ENCODE peak calls at places on chromosomes 1 and 21, in ten cellular contexts. One of them, this sample, is unnamed.

GRCh38 chr1:55718758-55719671 is 503.9 kb upstream of the USP24 start:
- DNase-seq in brain microvascular endothelial cell: peak; percentile 96
- DNase-seq in CD8-positive, alpha-beta T cell: no peak
- DNase-seq in ovary: peak; percentile 73
- DNase-seq in progenitor cell of endocrine pancreas: no peak
- DNase-seq in HFFc6: peak; percentile 99
- DNase-seq in GM10248: no peak
- DNase-seq in foreskin fibroblast: peak; percentile 99
- DNase-seq in osteocyte: peak; percentile 86
- DNase-seq in OCI-LY7: no peak
- DNase-seq in this sample: no peak

GRCh38 chr1:207981976-207982375 is 71.1 kb upstream of the CD34 start:
- DNase-seq in brain microvascular endothelial cell: no peak
- DNase-seq in CD8-positive, alpha-beta T cell: no peak
- DNase-seq in ovary: no peak
- DNase-seq in progenitor cell of endocrine pancreas: no peak
- DNase-seq in HFFc6: no peak
- DNase-seq in GM10248: peak; percentile 36
- DNase-seq in foreskin fibroblast: no peak
- DNase-seq in osteocyte: peak; percentile 44
- DNase-seq in OCI-LY7: peak; percentile 38
- DNase-seq in this sample: peak; percentile 41

GRCh38 chr1:171805395-171806115 is 24.1 kb downstream of the METTL13 start:
- DNase-seq in brain microvascular endothelial cell: no peak
- DNase-seq in CD8-positive, alpha-beta T cell: no peak
- DNase-seq in ovary: no peak
- DNase-seq in progenitor cell of endocrine pancreas: no peak
- DNase-seq in HFFc6: no peak
- DNase-seq in GM10248: peak; percentile 34
- DNase-seq in foreskin fibroblast: no peak
- DNase-seq in osteocyte: no peak
- DNase-seq in OCI-LY7: no peak
- DNase-seq in this sample: no peak

GRCh38 chr1:57162607-57163235 is 196.9 kb upstream of the C8B start:
- DNase-seq in brain microvascular endothelial cell: no peak
- DNase-seq in CD8-positive, alpha-beta T cell: no peak
- DNase-seq in ovary: no peak
- DNase-seq in progenitor cell of endocrine pancreas: no peak
- DNase-seq in HFFc6: no peak
- DNase-seq in GM10248: no peak
- DNase-seq in foreskin fibroblast: no peak
- DNase-seq in osteocyte: no peak
- DNase-seq in OCI-LY7: no peak
- DNase-seq in this sample: no peak

GRCh38 chr1:3014443-3015268 is 6.6 kb upstream of the ACTRT2 start:
- DNase-seq in brain microvascular endothelial cell: no peak
- DNase-seq in CD8-positive, alpha-beta T cell: no peak
- DNase-seq in ovary: peak; percentile 5
- DNase-seq in progenitor cell of endocrine pancreas: no peak
- DNase-seq in HFFc6: no peak
- DNase-seq in GM10248: no peak
- DNase-seq in foreskin fibroblast: no peak
- DNase-seq in osteocyte: no peak
- DNase-seq in OCI-LY7: no peak
- DNase-seq in this sample: no peak

GRCh38 chr21:42061195-42061865 is 9.8 kb upstream of the UMODL1 start:
- DNase-seq in brain microvascular endothelial cell: no peak
- DNase-seq in CD8-positive, alpha-beta T cell: peak; percentile 39
- DNase-seq in ovary: no peak
- DNase-seq in progenitor cell of endocrine pancreas: no peak
- DNase-seq in HFFc6: no peak
- DNase-seq in GM10248: peak; percentile 87
- DNase-seq in foreskin fibroblast: no peak
- DNase-seq in osteocyte: no peak
- DNase-seq in OCI-LY7: peak; percentile 96
- DNase-seq in this sample: no peak

GRCh38 chr1:2860476-2861142 is 59.1 kb upstream of the TTC34 start:
- DNase-seq in brain microvascular endothelial cell: no peak
- DNase-seq in CD8-positive, alpha-beta T cell: no peak
- DNase-seq in ovary: no peak
- DNase-seq in progenitor cell of endocrine pancreas: no peak
- DNase-seq in HFFc6: no peak
- DNase-seq in GM10248: no peak
- DNase-seq in foreskin fibroblast: no peak
- DNase-seq in osteocyte: no peak
- DNase-seq in OCI-LY7: no peak
- DNase-seq in this sample: no peak

GRCh38 chr1:117093091-117093534 is 28.4 kb downstream of the TRIM45 start:
- DNase-seq in brain microvascular endothelial cell: peak; percentile 97
- DNase-seq in CD8-positive, alpha-beta T cell: no peak
- DNase-seq in ovary: peak; percentile 35
- DNase-seq in progenitor cell of endocrine pancreas: no peak
- DNase-seq in HFFc6: peak; percentile 99
- DNase-seq in GM10248: no peak
- DNase-seq in foreskin fibroblast: peak; percentile 97
- DNase-seq in osteocyte: no peak
- DNase-seq in OCI-LY7: no peak
- DNase-seq in this sample: peak; percentile 45

GRCh38 chr1:43367026-43367903 is 546 bp downstream of the ELOVL1 start:
- DNase-seq in brain microvascular endothelial cell: no peak
- DNase-seq in CD8-positive, alpha-beta T cell: peak; percentile 29
- DNase-seq in ovary: peak; percentile 54
- DNase-seq in progenitor cell of endocrine pancreas: no peak
- DNase-seq in HFFc6: no peak
- DNase-seq in GM10248: peak; percentile 81
- DNase-seq in foreskin fibroblast: peak; percentile 59
- DNase-seq in osteocyte: no peak
- DNase-seq in OCI-LY7: peak; percentile 43
- DNase-seq in this sample: peak; percentile 31

GRCh38 chr1:43366179-43366578 is 1.6 kb downstream of the ELOVL1 start:
- DNase-seq in brain microvascular endothelial cell: no peak
- DNase-seq in CD8-positive, alpha-beta T cell: no peak
- DNase-seq in ovary: no peak
- DNase-seq in progenitor cell of endocrine pancreas: peak; percentile 24
- DNase-seq in HFFc6: no peak
- DNase-seq in GM10248: no peak
- DNase-seq in foreskin fibroblast: no peak
- DNase-seq in osteocyte: no peak
- DNase-seq in OCI-LY7: peak; percentile 31
- DNase-seq in this sample: no peak

GRCh38 chr1:43368646-43369020 is 822 bp upstream of the ELOVL1 start:
- DNase-seq in brain microvascular endothelial cell: no peak
- DNase-seq in CD8-positive, alpha-beta T cell: no peak
- DNase-seq in ovary: no peak
- DNase-seq in progenitor cell of endocrine pancreas: no peak
- DNase-seq in HFFc6: no peak
- DNase-seq in GM10248: no peak
- DNase-seq in foreskin fibroblast: no peak
- DNase-seq in osteocyte: no peak
- DNase-seq in OCI-LY7: no peak
- DNase-seq in this sample: no peak

GRCh38 chr1:43366601-43367025 is 1.2 kb downstream of the ELOVL1 start:
- DNase-seq in brain microvascular endothelial cell: no peak
- DNase-seq in CD8-positive, alpha-beta T cell: no peak
- DNase-seq in ovary: no peak
- DNase-seq in progenitor cell of endocrine pancreas: no peak
- DNase-seq in HFFc6: no peak
- DNase-seq in GM10248: no peak
- DNase-seq in foreskin fibroblast: peak; percentile 36
- DNase-seq in osteocyte: no peak
- DNase-seq in OCI-LY7: no peak
- DNase-seq in this sample: no peak

GRCh38 chr1:43367904-43368645 is at the start of gene ELOVL1:
- DNase-seq in brain microvascular endothelial cell: peak; percentile 74
- DNase-seq in CD8-positive, alpha-beta T cell: peak; percentile 87
- DNase-seq in ovary: peak; percentile 90
- DNase-seq in progenitor cell of endocrine pancreas: peak; percentile 86
- DNase-seq in HFFc6: peak; percentile 84
- DNase-seq in GM10248: peak; percentile 97
- DNase-seq in foreskin fibroblast: peak; percentile 97
- DNase-seq in osteocyte: peak; percentile 95
- DNase-seq in OCI-LY7: peak; percentile 92
- DNase-seq in this sample: peak; percentile 95
- TF ChIP-seq CTCF in brain microvascular endothelial cell: peak; percentile 51
- TF ChIP-seq CTCF in CD8-positive, alpha-beta T cell: no peak
- TF ChIP-seq CTCF in ovary: peak; percentile 13
- TF ChIP-seq CTCF in progenitor cell of endocrine pancreas: peak; percentile 31
- TF ChIP-seq CTCF in HFFc6: peak; percentile 32
- TF ChIP-seq CTCF in GM10248: peak; percentile 24
- TF ChIP-seq CTCF in foreskin fibroblast: no peak
- TF ChIP-seq CTCF in osteocyte: peak; percentile 45
- TF ChIP-seq CTCF in OCI-LY7: peak; percentile 63
- TF ChIP-seq CTCF in this sample: no peak

GRCh38 chr1:154749078-154749760 is 120.9 kb downstream of the KCNN3 start:
- DNase-seq in brain microvascular endothelial cell: peak; percentile 65
- DNase-seq in CD8-positive, alpha-beta T cell: no peak
- DNase-seq in ovary: no peak
- DNase-seq in progenitor cell of endocrine pancreas: no peak
- DNase-seq in HFFc6: no peak
- DNase-seq in GM10248: no peak
- DNase-seq in foreskin fibroblast: peak; percentile 18
- DNase-seq in osteocyte: no peak
- DNase-seq in OCI-LY7: peak; percentile 23
- DNase-seq in this sample: no peak
- TF ChIP-seq CTCF in brain microvascular endothelial cell: peak; percentile 71
- TF ChIP-seq CTCF in CD8-positive, alpha-beta T cell: no peak
- TF ChIP-seq CTCF in ovary: no peak
- TF ChIP-seq CTCF in progenitor cell of endocrine pancreas: peak; percentile 28
- TF ChIP-seq CTCF in HFFc6: peak; percentile 72
- TF ChIP-seq CTCF in GM10248: peak; percentile 33
- TF ChIP-seq CTCF in foreskin fibroblast: peak; percentile 23
- TF ChIP-seq CTCF in osteocyte: peak; percentile 25
- TF ChIP-seq CTCF in OCI-LY7: peak; percentile 64
- TF ChIP-seq CTCF in this sample: no peak

GRCh38 chr1:158355773-158356172 is 2.1 kb downstream of the CD1E start:
- DNase-seq in brain microvascular endothelial cell: no peak
- DNase-seq in CD8-positive, alpha-beta T cell: no peak
- DNase-seq in ovary: no peak
- DNase-seq in progenitor cell of endocrine pancreas: no peak
- DNase-seq in HFFc6: no peak
- DNase-seq in GM10248: no peak
- DNase-seq in foreskin fibroblast: no peak
- DNase-seq in osteocyte: no peak
- DNase-seq in OCI-LY7: no peak
- DNase-seq in this sample: no peak

GRCh38 chr1:158354255-158354654 is 561 bp downstream of the CD1E start:
- DNase-seq in brain microvascular endothelial cell: no peak
- DNase-seq in CD8-positive, alpha-beta T cell: no peak
- DNase-seq in ovary: no peak
- DNase-seq in progenitor cell of endocrine pancreas: no peak
- DNase-seq in HFFc6: no peak
- DNase-seq in GM10248: no peak
- DNase-seq in foreskin fibroblast: no peak
- DNase-seq in osteocyte: no peak
- DNase-seq in OCI-LY7: no peak
- DNase-seq in this sample: no peak

GRCh38 chr1:158357441-158357840 is 3.7 kb downstream of the CD1E start:
- DNase-seq in brain microvascular endothelial cell: no peak
- DNase-seq in CD8-positive, alpha-beta T cell: no peak
- DNase-seq in ovary: no peak
- DNase-seq in progenitor cell of endocrine pancreas: no peak
- DNase-seq in HFFc6: no peak
- DNase-seq in GM10248: no peak
- DNase-seq in foreskin fibroblast: no peak
- DNase-seq in osteocyte: no peak
- DNase-seq in OCI-LY7: no peak
- DNase-seq in this sample: no peak

DNA sequence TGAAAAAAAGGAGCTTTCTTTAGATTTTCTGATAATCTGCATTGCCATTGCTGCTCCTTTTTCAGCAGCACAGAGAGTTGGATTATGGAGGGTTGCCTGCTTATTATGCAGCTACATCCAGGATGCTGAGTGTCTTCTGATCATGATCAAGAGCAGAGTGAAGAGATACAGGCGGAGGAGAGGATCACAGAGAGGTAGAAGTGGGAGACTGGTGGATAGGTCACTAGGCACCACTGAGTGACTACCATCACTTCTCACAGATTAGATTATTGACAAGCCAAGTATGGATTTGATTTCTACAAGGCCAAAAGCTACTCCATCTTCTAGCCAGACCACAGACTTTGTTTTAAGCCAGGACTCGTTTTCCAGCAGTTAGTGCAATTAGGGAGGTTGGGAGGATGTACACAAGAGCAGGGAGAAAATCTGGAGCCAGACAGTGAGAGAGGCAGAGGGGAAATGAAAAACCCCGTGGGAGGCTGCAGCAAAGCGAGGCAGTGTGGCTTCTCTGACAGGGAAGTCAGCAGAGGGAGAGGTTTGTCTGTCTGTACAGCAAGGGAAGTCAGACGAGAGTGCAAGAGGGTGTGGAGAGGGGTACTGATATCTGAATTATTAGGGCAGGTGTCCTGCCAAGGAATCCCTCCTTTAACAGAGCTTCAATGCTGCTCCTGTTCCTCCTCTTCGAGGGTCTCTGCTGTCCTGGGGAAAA is at the start of gene CD1E:
- DNase-seq in brain microvascular endothelial cell: no peak
- DNase-seq in CD8-positive, alpha-beta T cell: no peak
- DNase-seq in ovary: no peak
- DNase-seq in progenitor cell of endocrine pancreas: no peak
- DNase-seq in HFFc6: no peak
- DNase-seq in GM10248: peak; percentile 49
- DNase-seq in foreskin fibroblast: no peak
- DNase-seq in osteocyte: no peak
- DNase-seq in OCI-LY7: no peak
- DNase-seq in this sample: no peak
- TF ChIP-seq CTCF in brain microvascular endothelial cell: no peak
- TF ChIP-seq CTCF in CD8-positive, alpha-beta T cell: no peak
- TF ChIP-seq CTCF in ovary: no peak
- TF ChIP-seq CTCF in progenitor cell of endocrine pancreas: no peak
- TF ChIP-seq CTCF in HFFc6: no peak
- TF ChIP-seq CTCF in GM10248: no peak
- TF ChIP-seq CTCF in foreskin fibroblast: no peak
- TF ChIP-seq CTCF in osteocyte: no peak
- TF ChIP-seq CTCF in OCI-LY7: no peak
- TF ChIP-seq CTCF in this sample: no peak

GRCh38 chr1:8465692-8466091 is 147.8 kb downstream of the SLC45A1 start:
- DNase-seq in brain microvascular endothelial cell: no peak
- DNase-seq in CD8-positive, alpha-beta T cell: no peak
- DNase-seq in ovary: no peak
- DNase-seq in progenitor cell of endocrine pancreas: no peak
- DNase-seq in HFFc6: no peak
- DNase-seq in GM10248: no peak
- DNase-seq in foreskin fibroblast: no peak
- DNase-seq in osteocyte: no peak
- DNase-seq in OCI-LY7: peak; percentile 40
- DNase-seq in this sample: no peak

GRCh38 chr1:8464377-8464776 is 146.5 kb downstream of the SLC45A1 start:
- DNase-seq in brain microvascular endothelial cell: no peak
- DNase-seq in CD8-positive, alpha-beta T cell: no peak
- DNase-seq in ovary: no peak
- DNase-seq in progenitor cell of endocrine pancreas: no peak
- DNase-seq in HFFc6: no peak
- DNase-seq in GM10248: no peak
- DNase-seq in foreskin fibroblast: no peak
- DNase-seq in osteocyte: no peak
- DNase-seq in OCI-LY7: no peak
- DNase-seq in this sample: no peak

GRCh38 chr1:8463144-8463927 is 145.4 kb downstream of the SLC45A1 start:
- DNase-seq in brain microvascular endothelial cell: peak; percentile 74
- DNase-seq in CD8-positive, alpha-beta T cell: no peak
- DNase-seq in ovary: no peak
- DNase-seq in progenitor cell of endocrine pancreas: no peak
- DNase-seq in HFFc6: peak; percentile 40
- DNase-seq in GM10248: no peak
- DNase-seq in foreskin fibroblast: peak; percentile 93
- DNase-seq in osteocyte: no peak
- DNase-seq in OCI-LY7: peak; percentile 42
- DNase-seq in this sample: no peak

GRCh38 chr1:8467308-8467707 is 149.4 kb downstream of the SLC45A1 start:
- DNase-seq in brain microvascular endothelial cell: no peak
- DNase-seq in CD8-positive, alpha-beta T cell: no peak
- DNase-seq in ovary: no peak
- DNase-seq in progenitor cell of endocrine pancreas: no peak
- DNase-seq in HFFc6: no peak
- DNase-seq in GM10248: no peak
- DNase-seq in foreskin fibroblast: no peak
- DNase-seq in osteocyte: no peak
- DNase-seq in OCI-LY7: no peak
- DNase-seq in this sample: no peak

DNA sequence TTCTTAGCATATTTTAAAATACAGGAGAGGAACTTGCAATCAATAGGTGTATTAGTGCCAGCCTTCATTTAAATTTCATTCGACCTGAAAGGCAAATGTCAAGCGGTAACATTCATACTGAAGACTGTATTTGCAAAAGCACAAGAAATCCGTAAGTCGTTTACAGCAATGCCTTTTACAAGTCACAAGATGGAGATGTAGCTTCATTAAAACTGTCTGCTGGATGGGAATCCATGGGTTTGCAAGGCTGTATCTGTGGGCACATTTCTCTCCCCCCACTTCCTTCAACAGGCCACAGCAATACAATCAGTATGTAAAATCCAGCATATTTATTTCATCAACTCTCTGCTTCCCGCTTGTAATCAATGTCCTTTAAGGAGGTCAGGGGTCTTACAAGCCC is 147.1 kb downstream of the SLC45A1 start:
- DNase-seq in brain microvascular endothelial cell: no peak
- DNase-seq in CD8-positive, alpha-beta T cell: no peak
- DNase-seq in ovary: no peak
- DNase-seq in progenitor cell of endocrine pancreas: no peak
- DNase-seq in HFFc6: no peak
- DNase-seq in GM10248: no peak
- DNase-seq in foreskin fibroblast: peak; percentile 46
- DNase-seq in osteocyte: no peak
- DNase-seq in OCI-LY7: peak; percentile 45
- DNase-seq in this sample: no peak
- TF ChIP-seq CTCF in brain microvascular endothelial cell: no peak
- TF ChIP-seq CTCF in CD8-positive, alpha-beta T cell: no peak
- TF ChIP-seq CTCF in ovary: peak; percentile 12
- TF ChIP-seq CTCF in progenitor cell of endocrine pancreas: no peak
- TF ChIP-seq CTCF in HFFc6: no peak
- TF ChIP-seq CTCF in GM10248: no peak
- TF ChIP-seq CTCF in foreskin fibroblast: no peak
- TF ChIP-seq CTCF in osteocyte: peak; percentile 18
- TF ChIP-seq CTCF in OCI-LY7: peak; percentile 63
- TF ChIP-seq CTCF in this sample: no peak